ENCODE peak calls at places on chromosome 20, in six cellular contexts. V is GM12891, X is cardiac muscle cell, O is C1 segment of cervical spinal cord, N is astrocyte of the cerebellum, W is body of pancreas. S is an unnamed sample.

GRCh38 chr20:53693265-53693871 is 99.7 kb upstream of the ZNF217 start:
- DNase-seq in V (no peak), X (no peak), O (no peak), N (no peak), W (no peak), S (no peak)

GRCh38 chr20:38152175-38153010 is 12.7 kb downstream of the TGM2 start:
- DNase-seq in V (peak), X (peak), O (no peak), N (peak), W (peak), S (no peak)

GRCh38 chr20:36506253-36506652 is 35.1 kb upstream of the MYL9 start:
- DNase-seq in V (no peak), X (no peak), O (no peak), N (no peak), W (no peak), S (no peak)

GRCh38 chr20:10611357-10611756 is 62.4 kb downstream of the JAG1 start:
- DNase-seq in V (peak), X (peak), O (no peak), N (no peak), W (peak), S (peak)

GRCh38 chr20:9241721-9242427 is 173.0 kb downstream of the PLCB4 start:
- DNase-seq in V (no peak), X (no peak), O (no peak), N (peak), W (no peak), S (no peak)

GRCh38 chr20:3233991-3234498 is 4.9 kb downstream of the SLC4A11 start:
- DNase-seq in V (no peak), X (no peak), O (no peak), N (no peak), W (no peak), S (no peak)

GRCh38 chr20:1813674-1814635 is 81.3 kb upstream of the SIRPA start:
- DNase-seq in V (no peak), X (no peak), O (no peak), N (no peak), W (no peak), S (no peak)

GRCh38 chr20:728022-728944 is 40.0 kb downstream of the SLC52A3 start:
- DNase-seq in V (peak), X (peak), O (no peak), N (no peak), W (peak), S (peak)

GRCh38 chr20:61099786-61100185 is 152.3 kb upstream of the CDH4 start:
- DNase-seq in V (no peak), X (no peak), O (no peak), N (no peak), W (no peak), S (no peak)

GRCh38 chr20:460707-461106 is 1.6 kb downstream of the TBC1D20 start:
- DNase-seq in V (no peak), X (peak), O (no peak), N (no peak), W (peak), S (no peak)

GRCh38 chr20:25224941-25225340 is 22.9 kb upstream of the PYGB start:
- DNase-seq in V (no peak), X (no peak), O (no peak), N (no peak), W (no peak), S (no peak)

GRCh38 chr20:46131396-46131795 is 13.3 kb downstream of the CD40 start:
- DNase-seq in V (no peak), X (peak), O (no peak), N (peak), W (no peak), S (no peak)

GRCh38 chr20:50569864-50570836 is 60.0 kb downstream of the PTPN1 start:
- DNase-seq in V (no peak), X (peak), O (no peak), N (no peak), W (no peak), S (peak)

GRCh38 chr20:62849431-62849830 is 12.2 kb downstream of the TCFL5 start:
- DNase-seq in V (no peak), X (no peak), O (no peak), N (no peak), W (no peak), S (no peak)